ENCODE peak calls at places on chromosomes 5 and 9, in ten cellular contexts. Z is kidney; F is esophagus squamous epithelium; B is body of pancreas; Y is pancreas; W is effector memory CD4-positive, alpha-beta T cell; L is left ventricle myocardium inferior; A is left lung; E is gastrocnemius medialis; O is tibial artery. V is an unnamed sample.
A peak's percentile ranks its signal among the peaks of the same experiment; 100 is the strongest.

GRCh38 chr9:125659954-125660353 is 47.1 kb downstream of the MAPKAP1 start:
- DNase-seq in B (no peak), Z (no peak), W (no peak), E (no peak), L (no peak), A (no peak), O (no peak), F (no peak), Y (no peak), V (no peak)

GRCh38 chr9:105507096-105507495 is 50.8 kb upstream of the FKTN start:
- DNase-seq in A (no peak), E (no peak), L (no peak), Z (no peak), W (no peak), O (no peak), B (no peak), Y (no peak), F (no peak), V (no peak)

GRCh38 chr9:15738011-15738410 is 185.2 kb downstream of the CCDC171 start:
- DNase-seq in W (no peak), F (no peak), L (no peak), Z (no peak), E (no peak), B (no peak), A (no peak), O (no peak), Y (no peak), V (no peak)

GRCh38 chr5:141192110-141192725 is at the start of gene PCDHB10:
- DNase-seq in E (no peak), Z (peak; percentile 37), W (no peak), Y (no peak), L (no peak), O (no peak), A (no peak), F (no peak), B (peak; percentile 20), V (no peak)

GRCh38 chr9:94919376-94920098 is 193.0 kb downstream of the AOPEP start:
- DNase-seq in L (no peak), O (no peak), B (no peak), E (no peak), W (no peak), Z (no peak), Y (no peak), F (no peak), A (no peak), V (peak; percentile 65)

GRCh38 chr9:16417101-16417500 is 453.4 kb downstream of the BNC2 start:
- DNase-seq in F (no peak), Y (no peak), Z (no peak), E (no peak), A (no peak), L (no peak), W (no peak), B (peak; percentile 7), O (no peak), V (no peak)

GRCh38 chr5:74538206-74538661 is 102.3 kb downstream of the ENC1 start:
- DNase-seq in W (no peak), E (peak; percentile 54), Z (peak; percentile 89), B (peak; percentile 76), Y (no peak), O (peak; percentile 76), L (peak; percentile 72), F (no peak), A (no peak), V (peak; percentile 12)

GRCh38 chr9:36392489-36392888 is 7.6 kb downstream of the RNF38 start:
- DNase-seq in E (peak; percentile 41), F (no peak), Y (no peak), B (no peak), A (no peak), L (no peak), W (no peak), Z (no peak), O (no peak), V (no peak)

GRCh38 chr9:83247732-83248131 is 184.8 kb upstream of the RASEF start:
- DNase-seq in W (no peak), O (no peak), A (no peak), B (no peak), L (no peak), Y (no peak), E (no peak), F (no peak), Z (no peak), V (no peak)

GRCh38 chr9:70161414-70161732 is 97.4 kb upstream of the SMC5 start:
- DNase-seq in E (no peak), B (no peak), W (no peak), F (no peak), L (no peak), Z (no peak), A (no peak), O (no peak), Y (no peak), V (no peak)

GRCh38 chr5:156476704-156477103 is 149.7 kb downstream of the SGCD start:
- DNase-seq in W (no peak), O (no peak), A (no peak), E (no peak), Z (no peak), B (no peak), Y (no peak), F (no peak), L (no peak), V (no peak)

DNA sequence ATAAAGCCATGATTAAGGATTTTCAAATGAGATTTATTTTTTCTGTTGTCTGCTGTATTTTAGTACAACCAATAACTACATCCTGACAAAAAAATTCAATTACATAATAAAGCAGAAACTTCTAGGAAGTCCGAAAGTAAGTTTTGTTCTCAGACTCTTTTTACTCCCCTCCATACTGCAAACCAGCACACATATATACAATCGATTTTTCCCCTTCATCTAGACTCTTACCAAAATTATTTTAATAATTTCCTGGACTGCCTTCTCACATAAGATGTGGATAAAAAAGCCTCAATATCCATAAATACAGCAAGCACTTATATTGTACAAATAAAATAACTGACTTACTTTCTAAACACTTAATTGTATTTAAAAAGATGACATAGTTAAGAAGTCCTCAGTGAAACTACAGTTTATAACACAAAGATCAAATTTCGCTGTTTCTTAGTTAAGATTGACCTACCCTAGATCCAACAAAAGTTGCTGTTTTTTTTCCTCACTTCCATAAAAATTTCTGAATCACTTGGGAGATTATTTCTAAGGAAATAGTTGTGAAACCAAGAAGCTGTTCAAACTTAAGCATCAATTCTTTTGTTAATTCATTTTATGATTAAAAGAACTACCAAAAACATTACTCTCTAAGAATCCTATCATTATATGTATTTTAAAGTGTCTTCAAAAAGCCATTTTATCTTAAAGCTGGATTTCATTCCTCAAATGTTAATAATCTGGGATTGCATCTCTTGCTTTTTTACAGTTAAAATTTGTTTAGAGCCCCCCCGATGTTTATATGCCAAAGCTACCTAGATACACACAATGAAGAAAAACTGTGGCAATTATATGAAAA is 74.7 kb upstream of the IFNE start:
- DNase-seq in A (no peak), E (no peak), Z (no peak), O (no peak), W (no peak), L (no peak), Y (no peak), B (no peak), F (no peak), V (no peak)
- H3K4me3 ChIP-seq in A (no peak overlapping the region), E (no peak overlapping the region), Z (no peak overlapping the region), O (no peak overlapping the region), W (no peak overlapping the region), L (no peak overlapping the region), Y (no peak overlapping the region), B (no peak overlapping the region), F (peak overlapping the region; percentile 79), V (no peak overlapping the region)

DNA sequence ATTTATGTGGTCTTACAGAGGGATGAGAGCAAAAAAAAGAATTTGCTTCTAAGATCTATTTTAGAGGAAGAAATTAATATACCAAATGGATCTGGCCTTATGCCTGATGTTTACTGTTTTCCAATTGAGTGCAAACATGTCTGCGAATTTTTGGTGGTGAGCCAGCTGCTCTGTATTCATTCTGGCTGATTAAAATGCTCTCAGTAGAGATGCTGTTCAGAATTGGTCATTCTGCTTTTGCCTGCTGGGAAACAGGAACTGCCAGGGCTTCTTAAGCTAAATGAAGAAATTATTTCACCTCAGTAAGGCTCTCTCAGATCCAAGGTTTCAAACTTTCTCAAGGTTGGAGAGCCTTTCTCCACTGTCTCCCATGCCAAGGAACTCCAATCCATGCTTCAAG is 132.0 kb upstream of the SV2C start:
- DNase-seq in A (no peak), F (no peak), E (no peak), O (no peak), Y (no peak), L (no peak), Z (no peak), B (no peak), W (no peak), V (no peak)
- H3K36me3 ChIP-seq in A (no peaks in the 10 kb centered on the region), F (no peaks in the 10 kb centered on the region), E (no peaks in the 10 kb centered on the region), O (no peaks in the 10 kb centered on the region), Y (no peaks in the 10 kb centered on the region), L (no peaks in the 10 kb centered on the region), Z (no peaks in the 10 kb centered on the region), B (no peaks in the 10 kb centered on the region), W (no peaks in the 10 kb centered on the region), V (no peaks in the 10 kb centered on the region)

DNA sequence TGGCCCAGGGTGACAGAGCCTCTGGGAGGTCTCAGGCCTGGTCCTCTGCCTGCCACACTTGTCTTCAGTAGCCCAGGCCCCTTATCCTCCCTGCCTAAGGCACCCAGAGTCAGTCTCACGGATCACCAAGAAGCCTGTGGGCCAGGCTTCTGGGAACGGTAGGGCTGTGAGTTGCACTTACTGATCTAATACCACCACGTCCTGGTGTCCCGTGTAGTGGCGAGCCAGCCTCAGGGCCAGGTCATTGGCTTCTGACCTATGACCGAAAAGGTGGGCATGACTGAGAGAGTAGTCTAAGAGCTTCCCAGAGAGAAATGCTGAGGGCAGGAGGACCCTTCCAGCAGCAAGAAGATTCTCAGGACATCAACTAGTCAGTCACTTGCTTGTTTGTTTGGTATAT is 7.4 kb downstream of the PHYKPL start:
- DNase-seq in W (no peak), O (no peak), L (peak; percentile 7), B (no peak), A (peak; percentile 26), Y (peak; percentile 30), E (no peak), Z (peak; percentile 50), F (no peak), V (no peak)
- H3K27ac ChIP-seq in W (no peak overlapping the region), O (no peak overlapping the region), L (no peak overlapping the region), B (no peak overlapping the region), A (no peak overlapping the region), Y (no peak overlapping the region), E (no peak overlapping the region), Z (no peak overlapping the region), F (no peak overlapping the region), V (no peak overlapping the region)

GRCh38 chr9:121277518-121278275 is 9.7 kb downstream of the GSN start:
- DNase-seq in Y (no peak), Z (no peak), O (no peak), W (no peak), F (no peak), A (no peak), E (no peak), L (no peak), B (no peak), V (no peak)
- H3K4me3 ChIP-seq in Y (no peak overlapping the region), Z (no peak overlapping the region), O (peak overlapping the region; percentile 14), W (no peak overlapping the region), F (no peak overlapping the region), A (no peak overlapping the region), E (no peak overlapping the region), L (no peak overlapping the region), B (no peak overlapping the region), V (no peak overlapping the region)

DNA sequence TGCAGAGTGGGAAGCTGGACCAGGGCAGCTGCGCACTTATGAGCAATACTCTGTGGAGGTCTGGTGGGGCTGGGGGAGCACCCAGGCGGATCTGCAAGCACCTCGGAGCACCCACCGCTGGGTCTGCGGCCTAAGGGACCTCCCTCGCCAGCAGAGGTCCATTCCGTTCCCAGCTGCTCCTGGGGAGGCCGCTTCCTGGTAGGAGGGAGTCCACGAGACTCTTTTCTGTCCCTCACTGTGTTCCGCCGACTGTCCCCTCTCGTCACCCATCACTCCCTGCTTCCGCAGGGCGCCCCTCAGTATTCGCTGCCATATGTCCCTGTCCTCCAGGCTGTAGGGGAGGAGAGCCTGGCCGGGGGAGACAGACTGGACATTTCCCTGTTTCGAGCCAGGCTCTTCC is 45.5 kb downstream of the NDST1 start:
- DNase-seq in O (no peak), L (no peak), W (no peak), Y (no peak), B (no peak), E (no peak), A (no peak), Z (no peak), F (no peak), V (no peak)
- H3K36me3 ChIP-seq in O (peaks cover 59% of the 10 kb centered on the region), L (peaks cover 85% of the 10 kb centered on the region), W (no peaks in the 10 kb centered on the region), Y (peaks cover 39% of the 10 kb centered on the region), B (peaks cover 48% of the 10 kb centered on the region), E (peaks cover 54% of the 10 kb centered on the region), A (no peaks in the 10 kb centered on the region), Z (peaks cover 43% of the 10 kb centered on the region), F (peaks cover 54% of the 10 kb centered on the region), V (peaks cover 73% of the 10 kb centered on the region)

V was measured in ascending aorta.